ENCODE peak calls at places on chromosomes 3 and 15, in nine cellular contexts. One of them, this sample, is unnamed. For H3K9me3, the result is how much of the 10 kb centered on the place peaks cover.

GRCh38 chr3:69305011-69305410 is 80.9 kb downstream of the FRMD4B start:
- DNase-seq in H9: no peak
- DNase-seq in fibroblast of lung: peak
- DNase-seq in tibial nerve: no peak
- DNase-seq in adipocyte: no peak
- DNase-seq in psoas muscle: no peak
- DNase-seq in ovary: no peak
- DNase-seq in upper lobe of right lung: no peak
- DNase-seq in A549: no peak
- DNase-seq in this sample: no peak

GRCh38 chr3:160544837-160545236 is 20.5 kb downstream of the KPNA4 start:
- DNase-seq in H9: no peak
- DNase-seq in adipocyte: peak
- DNase-seq in psoas muscle: no peak
- DNase-seq in upper lobe of right lung: no peak
- DNase-seq in ovary: no peak
- DNase-seq in fibroblast of lung: peak
- DNase-seq in A549: no peak
- DNase-seq in tibial nerve: no peak
- DNase-seq in this sample: no peak

GRCh38 chr3:16067837-16068471 is 106.5 kb upstream of the GALNT15 start:
- DNase-seq in ovary: no peak
- DNase-seq in H9: no peak
- DNase-seq in fibroblast of lung: no peak
- DNase-seq in A549: peak
- DNase-seq in psoas muscle: no peak
- DNase-seq in upper lobe of right lung: no peak
- DNase-seq in tibial nerve: no peak
- DNase-seq in adipocyte: peak
- DNase-seq in this sample: no peak

GRCh38 chr3:192887701-192888100 is 30.0 kb downstream of the MB21D2 start:
- DNase-seq in psoas muscle: no peak
- DNase-seq in ovary: no peak
- DNase-seq in A549: peak
- DNase-seq in upper lobe of right lung: no peak
- DNase-seq in H9: peak
- DNase-seq in tibial nerve: no peak
- DNase-seq in adipocyte: no peak
- DNase-seq in fibroblast of lung: peak
- DNase-seq in this sample: peak

GRCh38 chr3:12496453-12496761 is 12.1 kb downstream of the TSEN2 start:
- DNase-seq in fibroblast of lung: no peak
- DNase-seq in psoas muscle: no peak
- DNase-seq in adipocyte: no peak
- DNase-seq in ovary: no peak
- DNase-seq in A549: no peak
- DNase-seq in H9: no peak
- DNase-seq in tibial nerve: no peak
- DNase-seq in upper lobe of right lung: no peak
- DNase-seq in this sample: no peak

GRCh38 chr3:28940530-28940929 is 340.3 kb upstream of the RBMS3 start:
- DNase-seq in psoas muscle: no peak
- DNase-seq in ovary: peak
- DNase-seq in upper lobe of right lung: no peak
- DNase-seq in tibial nerve: peak
- DNase-seq in H9: no peak
- DNase-seq in fibroblast of lung: peak
- DNase-seq in A549: no peak
- DNase-seq in adipocyte: peak
- DNase-seq in this sample: no peak

GRCh38 chr3:119239421-119239820 is 1.3 kb downstream of the B4GALT4 start:
- DNase-seq in ovary: no peak
- DNase-seq in tibial nerve: no peak
- DNase-seq in psoas muscle: no peak
- DNase-seq in A549: no peak
- DNase-seq in fibroblast of lung: no peak
- DNase-seq in H9: no peak
- DNase-seq in upper lobe of right lung: no peak
- DNase-seq in adipocyte: no peak
- DNase-seq in this sample: peak

GRCh38 chr15:34436126-34436955 is 1.3 kb downstream of the GOLGA8A start:
- DNase-seq in upper lobe of right lung: no peak
- DNase-seq in H9: peak
- DNase-seq in A549: no peak
- DNase-seq in fibroblast of lung: peak
- DNase-seq in psoas muscle: no peak
- DNase-seq in tibial nerve: no peak
- DNase-seq in ovary: peak
- DNase-seq in adipocyte: peak
- DNase-seq in this sample: peak

GRCh38 chr3:128316456-128316855 is 150.2 kb downstream of the DNAJB8 start:
- DNase-seq in upper lobe of right lung: peak
- DNase-seq in fibroblast of lung: no peak
- DNase-seq in ovary: peak
- DNase-seq in psoas muscle: no peak
- DNase-seq in tibial nerve: no peak
- DNase-seq in H9: peak
- DNase-seq in A549: no peak
- DNase-seq in adipocyte: no peak
- DNase-seq in this sample: no peak

GRCh38 chr3:181610083-181610972 is 101.4 kb upstream of the SOX2 start:
- DNase-seq in upper lobe of right lung: no peak
- DNase-seq in fibroblast of lung: peak
- DNase-seq in adipocyte: no peak
- DNase-seq in ovary: no peak
- DNase-seq in H9: no peak
- DNase-seq in tibial nerve: no peak
- DNase-seq in A549: no peak
- DNase-seq in psoas muscle: no peak
- DNase-seq in this sample: no peak

GRCh38 chr3:58047806-58048205 is 39.6 kb downstream of the FLNB start:
- DNase-seq in tibial nerve: no peak
- DNase-seq in fibroblast of lung: peak
- DNase-seq in A549: no peak
- DNase-seq in H9: no peak
- DNase-seq in adipocyte: peak
- DNase-seq in psoas muscle: no peak
- DNase-seq in ovary: no peak
- DNase-seq in upper lobe of right lung: no peak
- DNase-seq in this sample: no peak

GRCh38 chr3:32958509-32958908 is 7.1 kb downstream of the CCR4 start:
- DNase-seq in upper lobe of right lung: no peak
- DNase-seq in psoas muscle: no peak
- DNase-seq in H9: no peak
- DNase-seq in A549: no peak
- DNase-seq in adipocyte: no peak
- DNase-seq in ovary: no peak
- DNase-seq in tibial nerve: no peak
- DNase-seq in fibroblast of lung: no peak
- DNase-seq in this sample: no peak

GRCh38 chr15:27427386-27427785 is 456.4 kb downstream of the GABRG3 start:
- DNase-seq in fibroblast of lung: no peak
- DNase-seq in psoas muscle: no peak
- DNase-seq in tibial nerve: no peak
- DNase-seq in ovary: no peak
- DNase-seq in adipocyte: no peak
- DNase-seq in upper lobe of right lung: no peak
- DNase-seq in A549: no peak
- DNase-seq in H9: no peak
- DNase-seq in this sample: no peak

DNA sequence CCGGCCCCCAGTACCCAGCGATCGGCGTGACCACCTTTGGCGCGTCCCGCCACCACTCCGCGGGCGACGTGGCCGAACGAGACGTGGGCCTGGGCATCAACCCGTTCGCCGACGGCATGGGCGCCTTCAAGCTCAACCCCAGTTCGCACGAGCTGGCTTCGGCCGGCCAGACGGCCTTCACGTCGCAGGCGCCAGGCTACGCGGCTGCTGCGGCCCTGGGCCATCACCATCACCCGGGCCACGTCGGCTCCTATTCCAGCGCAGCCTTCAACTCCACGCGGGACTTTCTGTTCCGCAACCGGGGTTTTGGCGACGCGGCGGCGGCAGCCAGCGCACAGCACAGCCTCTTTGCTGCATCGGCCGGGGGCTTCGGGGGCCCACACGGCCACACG is 957 bp downstream of the ZIC1 start:
- DNase-seq in tibial nerve: no peak
- DNase-seq in ovary: no peak
- DNase-seq in A549: no peak
- DNase-seq in upper lobe of right lung: no peak
- DNase-seq in psoas muscle: no peak
- DNase-seq in fibroblast of lung: no peak
- DNase-seq in H9: no peak
- DNase-seq in adipocyte: no peak
- DNase-seq in this sample: no peak
- H3K9me3 ChIP-seq in tibial nerve: under half
- H3K9me3 ChIP-seq in ovary: under half
- H3K9me3 ChIP-seq in A549: under half
- H3K9me3 ChIP-seq in upper lobe of right lung: under half
- H3K9me3 ChIP-seq in psoas muscle: under half
- H3K9me3 ChIP-seq in fibroblast of lung: under half
- H3K9me3 ChIP-seq in H9: under half
- H3K9me3 ChIP-seq in adipocyte: under half
- H3K9me3 ChIP-seq in this sample: under half

GRCh38 chr3:136899622-136900158 is 37.7 kb downstream of the NCK1 start:
- DNase-seq in tibial nerve: no peak
- DNase-seq in A549: no peak
- DNase-seq in fibroblast of lung: peak
- DNase-seq in adipocyte: no peak
- DNase-seq in upper lobe of right lung: no peak
- DNase-seq in H9: no peak
- DNase-seq in psoas muscle: no peak
- DNase-seq in ovary: no peak
- DNase-seq in this sample: no peak

GRCh38 chr3:136903899-136904298 is 41.9 kb downstream of the NCK1 start:
- DNase-seq in upper lobe of right lung: no peak
- DNase-seq in ovary: no peak
- DNase-seq in H9: no peak
- DNase-seq in A549: no peak
- DNase-seq in tibial nerve: no peak
- DNase-seq in psoas muscle: no peak
- DNase-seq in adipocyte: no peak
- DNase-seq in fibroblast of lung: no peak
- DNase-seq in this sample: no peak

GRCh38 chr3:136901391-136901790 is 39.4 kb downstream of the NCK1 start:
- DNase-seq in A549: no peak
- DNase-seq in adipocyte: no peak
- DNase-seq in upper lobe of right lung: no peak
- DNase-seq in fibroblast of lung: no peak
- DNase-seq in psoas muscle: no peak
- DNase-seq in H9: no peak
- DNase-seq in ovary: no peak
- DNase-seq in tibial nerve: no peak
- DNase-seq in this sample: no peak

GRCh38 chr3:136898549-136898948 is 36.5 kb downstream of the NCK1 start:
- DNase-seq in psoas muscle: no peak
- DNase-seq in A549: no peak
- DNase-seq in adipocyte: no peak
- DNase-seq in tibial nerve: no peak
- DNase-seq in fibroblast of lung: no peak
- DNase-seq in upper lobe of right lung: no peak
- DNase-seq in ovary: no peak
- DNase-seq in H9: no peak
- DNase-seq in this sample: no peak

DNA sequence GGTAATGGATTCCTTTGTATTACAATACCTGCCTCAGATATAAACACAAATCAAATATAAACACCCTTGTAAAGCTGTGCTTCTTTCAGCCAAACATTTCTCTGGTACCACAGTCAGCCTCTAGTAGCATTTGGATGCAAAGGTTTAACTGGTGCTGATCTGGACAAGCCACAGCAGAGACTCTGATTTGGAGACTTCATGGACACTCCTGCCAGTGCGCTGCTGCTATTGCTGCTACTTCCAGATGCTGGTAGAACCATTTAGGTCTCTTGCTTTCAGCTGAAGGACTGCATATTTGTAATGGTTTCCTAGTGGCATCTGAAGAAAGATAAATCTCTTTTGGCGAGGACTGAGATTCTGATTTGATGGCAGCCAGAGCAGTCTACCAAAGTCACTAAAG is 36.9 kb downstream of the NCK1 start:
- DNase-seq in fibroblast of lung: peak
- DNase-seq in H9: no peak
- DNase-seq in A549: no peak
- DNase-seq in upper lobe of right lung: no peak
- DNase-seq in psoas muscle: no peak
- DNase-seq in adipocyte: no peak
- DNase-seq in ovary: no peak
- DNase-seq in tibial nerve: no peak
- DNase-seq in this sample: no peak
- H3K9me3 ChIP-seq in fibroblast of lung: under half
- H3K9me3 ChIP-seq in H9: under half
- H3K9me3 ChIP-seq in A549: under half
- H3K9me3 ChIP-seq in upper lobe of right lung: under half
- H3K9me3 ChIP-seq in psoas muscle: under half
- H3K9me3 ChIP-seq in adipocyte: under half
- H3K9me3 ChIP-seq in ovary: under half
- H3K9me3 ChIP-seq in tibial nerve: under half
- H3K9me3 ChIP-seq in this sample: under half

GRCh38 chr15:42996871-42997270 is 76.3 kb upstream of the TTBK2 start:
- DNase-seq in A549: no peak
- DNase-seq in fibroblast of lung: no peak
- DNase-seq in adipocyte: no peak
- DNase-seq in psoas muscle: no peak
- DNase-seq in H9: peak
- DNase-seq in tibial nerve: no peak
- DNase-seq in ovary: no peak
- DNase-seq in upper lobe of right lung: no peak
- DNase-seq in this sample: no peak
- H3K9me3 ChIP-seq in A549: under half
- H3K9me3 ChIP-seq in fibroblast of lung: under half
- H3K9me3 ChIP-seq in adipocyte: under half
- H3K9me3 ChIP-seq in psoas muscle: under half
- H3K9me3 ChIP-seq in H9: under half
- H3K9me3 ChIP-seq in tibial nerve: under half
- H3K9me3 ChIP-seq in ovary: under half
- H3K9me3 ChIP-seq in upper lobe of right lung: under half
- H3K9me3 ChIP-seq in this sample: under half

GRCh38 chr3:177523072-177523675 is 325.9 kb upstream of the TBL1XR1 start:
- DNase-seq in upper lobe of right lung: no peak
- DNase-seq in tibial nerve: no peak
- DNase-seq in ovary: no peak
- DNase-seq in psoas muscle: no peak
- DNase-seq in adipocyte: no peak
- DNase-seq in H9: no peak
- DNase-seq in fibroblast of lung: peak
- DNase-seq in A549: no peak
- DNase-seq in this sample: no peak
- H3K9me3 ChIP-seq in upper lobe of right lung: under half
- H3K9me3 ChIP-seq in tibial nerve: under half
- H3K9me3 ChIP-seq in ovary: under half
- H3K9me3 ChIP-seq in psoas muscle: under half
- H3K9me3 ChIP-seq in adipocyte: under half
- H3K9me3 ChIP-seq in H9: under half
- H3K9me3 ChIP-seq in fibroblast of lung: under half
- H3K9me3 ChIP-seq in A549: under half
- H3K9me3 ChIP-seq in this sample: under half

DNA sequence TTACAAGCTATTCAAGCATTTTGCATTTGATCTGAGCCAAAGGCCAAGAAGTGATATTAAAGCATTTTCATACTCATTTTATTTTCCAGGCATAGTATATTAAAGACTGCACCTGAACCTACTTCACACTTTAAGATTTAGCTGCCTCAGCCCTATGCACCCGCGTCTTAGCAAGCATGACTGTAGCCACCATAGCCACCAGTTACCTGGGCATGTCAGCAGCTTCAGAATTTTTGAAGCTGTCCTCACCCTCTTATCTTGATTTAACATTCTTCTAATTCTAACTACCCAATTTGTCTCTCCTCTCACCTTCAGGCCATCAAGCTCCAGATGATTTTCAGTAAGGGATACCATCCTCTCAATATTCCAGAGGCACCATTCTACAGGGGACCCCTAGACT is 39.1 kb upstream of the KLHL6 start:
- DNase-seq in psoas muscle: no peak
- DNase-seq in fibroblast of lung: no peak
- DNase-seq in H9: no peak
- DNase-seq in A549: no peak
- DNase-seq in ovary: no peak
- DNase-seq in tibial nerve: no peak
- DNase-seq in upper lobe of right lung: no peak
- DNase-seq in adipocyte: no peak
- DNase-seq in this sample: no peak
- H3K9me3 ChIP-seq in psoas muscle: under half
- H3K9me3 ChIP-seq in fibroblast of lung: under half
- H3K9me3 ChIP-seq in H9: under half
- H3K9me3 ChIP-seq in A549: under half
- H3K9me3 ChIP-seq in ovary: under half
- H3K9me3 ChIP-seq in tibial nerve: under half
- H3K9me3 ChIP-seq in upper lobe of right lung: under half
- H3K9me3 ChIP-seq in adipocyte: under half
- H3K9me3 ChIP-seq in this sample: under half

This sample was measured in small intestine.